ENCODE peak calls at places on chromosomes 2 and 18, in six cellular contexts. C, H, Z, L, I and G are unnamed samples.

GRCh38 chr18:51323941-51324340 is 126.5 kb upstream of the MEX3C start:
- DNase-seq in L (no peak), Z (no peak), C (no peak), I (no peak), H (no peak), G (no peak)

GRCh38 chr2:190840572-190841172 is 39.9 kb upstream of the GLS start:
- DNase-seq in L (no peak), C (no peak), H (no peak), Z (no peak), I (no peak), G (no peak)

GRCh38 chr2:69223759-69224494 is 163.1 kb downstream of the GFPT1 start:
- DNase-seq in C (no peak), I (no peak), H (no peak), Z (no peak), L (no peak), G (no peak)

GRCh38 chr2:62505109-62505508 is 886 bp downstream of the TMEM17 start:
- DNase-seq in H (no peak), C (no peak), Z (no peak), L (no peak), I (no peak), G (peak; percentile 17)

GRCh38 chr2:96146151-96146880 is 1.1 kb upstream of the DUSP2 start:
- DNase-seq in C (peak; percentile 66), Z (peak; percentile 52), L (no peak), H (no peak), I (peak; percentile 49), G (peak; percentile 32)

GRCh38 chr2:205776139-205776538 is 93.8 kb downstream of the NRP2 start:
- DNase-seq in C (peak; percentile 64), Z (no peak), H (peak; percentile 46), L (no peak), I (peak; percentile 44), G (peak; percentile 71)

GRCh38 chr18:11260963-11261441 is 111.6 kb upstream of the PIEZO2 start:
- DNase-seq in Z (no peak), H (no peak), I (no peak), C (no peak), L (no peak), G (no peak)

GRCh38 chr2:96065381-96065930 is 30.7 kb upstream of the GPAT2 start:
- DNase-seq in C (no peak), Z (no peak), L (no peak), I (peak; percentile 17), H (no peak), G (no peak)

GRCh38 chr2:157894694-157895450 is 18.7 kb upstream of the ACVR1 start:
- DNase-seq in L (no peak), I (no peak), Z (no peak), C (no peak), H (no peak), G (no peak)

GRCh38 chr2:55118643-55119065 is 68.4 kb upstream of the RTN4 start:
- DNase-seq in C (no peak), Z (no peak), I (no peak), H (no peak), L (no peak), G (no peak)

GRCh38 chr2:209425082-209426071 is 1.5 kb downstream of the MAP2 start:
- DNase-seq in H (no peak), C (no peak), L (no peak), Z (no peak), I (no peak), G (no peak)

GRCh38 chr18:28725876-28726275 is 548.9 kb upstream of the CDH2 start:
- DNase-seq in I (no peak), L (no peak), C (no peak), Z (no peak), H (no peak), G (no peak)

GRCh38 chr2:230888824-230889400 is 24.2 kb downstream of the ITM2C start:
- DNase-seq in C (no peak), H (no peak), Z (no peak), L (no peak), I (no peak), G (no peak)

GRCh38 chr18:56606623-56607022 is 31.8 kb downstream of the TXNL1 start:
- DNase-seq in Z (no peak), H (no peak), C (no peak), I (no peak), L (no peak), G (no peak)

GRCh38 chr2:178767099-178768060 is 39.8 kb downstream of the TTN start:
- DNase-seq in I (no peak), H (no peak), L (no peak), C (no peak), Z (no peak), G (no peak)

GRCh38 chr2:178775975-178776374 is 31.2 kb downstream of the TTN start:
- DNase-seq in Z (no peak), I (no peak), C (no peak), H (no peak), L (no peak), G (no peak)

GRCh38 chr2:178770518-178770917 is 36.7 kb downstream of the TTN start:
- DNase-seq in L (no peak), H (no peak), Z (no peak), C (no peak), I (no peak), G (no peak)
- H3K4me1 ChIP-seq in L (no peaks in the 10 kb centered on the region), H (no peaks in the 10 kb centered on the region), Z (no peaks in the 10 kb centered on the region), C (peaks cover 93% of the 10 kb centered on the region), I (peaks cover 87% of the 10 kb centered on the region), G (no peaks in the 10 kb centered on the region)

DNA sequence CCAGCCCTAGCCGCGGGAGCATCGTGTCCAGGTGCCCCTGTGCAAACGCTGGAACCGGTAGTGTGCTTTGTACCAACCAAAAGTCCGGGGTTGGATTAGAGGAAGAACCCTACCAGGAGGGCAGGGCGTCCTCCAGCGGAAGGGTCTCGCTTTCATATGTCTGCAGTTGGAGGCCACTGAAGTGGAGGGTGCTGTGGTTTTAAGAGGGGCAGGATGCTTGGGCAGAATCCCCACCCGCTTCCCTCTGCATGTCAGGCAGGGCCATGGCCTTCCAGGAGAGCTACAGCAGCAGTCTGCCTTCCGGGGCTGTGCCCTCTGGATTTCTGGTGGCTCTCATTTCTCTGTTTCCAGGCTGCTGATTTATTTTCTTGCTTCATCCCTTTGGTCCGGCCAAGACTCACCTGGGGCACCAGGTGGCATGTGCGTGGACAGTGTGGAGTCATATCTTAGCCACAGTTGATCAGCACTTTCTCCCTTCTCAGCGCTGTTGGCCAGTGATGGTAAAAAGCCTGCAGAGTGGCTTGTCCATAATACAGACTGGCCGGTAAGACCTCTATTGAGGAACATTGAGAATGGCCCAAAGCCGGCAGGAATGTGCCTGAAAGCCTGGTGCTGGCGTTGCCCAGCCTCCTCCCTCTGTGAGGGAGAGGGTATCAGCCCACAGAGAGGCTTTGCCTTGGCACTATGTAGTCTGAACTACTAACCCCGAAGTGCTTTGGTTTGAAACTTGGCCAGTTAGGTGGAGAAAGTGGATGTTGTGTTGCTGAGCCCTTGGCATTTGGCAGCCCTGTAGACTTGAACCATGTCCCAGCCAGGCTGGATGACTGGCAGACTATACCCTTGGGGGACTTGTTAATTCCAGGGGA is 1.8 kb downstream of the AGAP1 start:
- DNase-seq in Z (no peak), H (no peak), I (no peak), C (no peak), L (no peak), G (no peak)
- TF ChIP-seq CTCF in Z (no peak), H (no peak), I (no peak), C (no peak), L (no peak), G (no peak)

DNA sequence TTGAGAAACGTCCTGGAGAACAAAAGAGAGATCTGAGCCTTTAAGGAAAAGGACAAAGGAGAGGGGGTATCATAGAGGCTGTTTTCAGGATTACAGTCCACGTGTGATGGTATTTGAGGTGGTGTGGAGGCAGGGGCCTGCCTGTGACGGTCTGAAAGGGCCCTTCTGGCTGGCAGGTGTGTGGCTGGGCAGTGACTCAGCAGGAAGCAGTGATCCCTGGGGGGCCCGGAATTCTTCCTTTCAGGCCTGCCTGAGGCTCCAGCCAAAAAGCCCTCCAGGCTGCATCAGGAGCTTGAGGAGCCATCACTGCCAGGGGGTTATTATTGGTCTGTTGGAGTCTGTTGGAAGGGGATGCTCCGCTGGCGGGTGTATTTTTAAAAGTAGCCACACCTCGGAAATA is 97.2 kb upstream of the TMEM18 start:
- DNase-seq in Z (no peak), I (no peak), L (no peak), H (no peak), C (no peak), G (no peak)
- H3K4me1 ChIP-seq in Z (no peaks in the 10 kb centered on the region), I (no peaks in the 10 kb centered on the region), L (no peaks in the 10 kb centered on the region), H (no peaks in the 10 kb centered on the region), C (no peaks in the 10 kb centered on the region), G (no peaks in the 10 kb centered on the region)

GRCh38 chr18:45169610-45170009 is 445.7 kb upstream of the SLC14A2 start:
- DNase-seq in H (peak; percentile 46), L (no peak), Z (no peak), I (no peak), C (peak; percentile 72), G (no peak)
- TF ChIP-seq CTCF in H (no peak), L (no peak), Z (no peak), I (no peak), C (no peak), G (no peak)

GRCh38 chr2:121519732-121520640 is 10.7 kb upstream of the RNU4ATAC start:
- DNase-seq in C (peak; percentile 48), H (no peak), Z (no peak), I (no peak), L (no peak), G (no peak)

GRCh38 chr2:121521359-121521758 is 9.3 kb upstream of the RNU4ATAC start:
- DNase-seq in L (no peak), H (no peak), I (no peak), C (peak; percentile 51), Z (no peak), G (no peak)

GRCh38 chr2:121519153-121519552 is 11.5 kb upstream of the RNU4ATAC start:
- DNase-seq in C (peak; percentile 61), Z (no peak), L (no peak), I (no peak), H (no peak), G (no peak)

GRCh38 chr2:121524650-121525425 is 5.8 kb upstream of the RNU4ATAC start:
- DNase-seq in Z (no peak), H (no peak), I (no peak), C (no peak), L (no peak), G (no peak)

GRCh38 chr2:121520641-121520994 is 10.1 kb upstream of the RNU4ATAC start:
- DNase-seq in H (no peak), Z (no peak), I (no peak), L (no peak), C (no peak), G (no peak)
- H3K4me1 ChIP-seq in H (no peaks in the 10 kb centered on the region), Z (peaks cover 5% of the 10 kb centered on the region), I (peaks cover 38% of the 10 kb centered on the region), L (peaks cover 5% of the 10 kb centered on the region), C (peaks cover 32% of the 10 kb centered on the region), G (no peaks in the 10 kb centered on the region)